ENCODE peak calls at places on chromosome 14, in four cellular contexts. J is prostate gland; P is stimulated activated CD8-positive, alpha-beta memory T cell treated with anti-CD3 and anti-CD28 coated beads, Interleukin-2, amount 100 ng/mL, for 1 hour; I is islet precursor cell. A is an unnamed sample.

GRCh38 chr14:62081012-62081612 is 318.9 kb downstream of the SNAPC1 start:
- DNase-seq in J (no peak), P (no peak), I (no peak), A (no peak)

GRCh38 chr14:59771577-59771976 is 99.0 kb downstream of the RTN1 start:
- DNase-seq in J (no peak), P (no peak), I (no peak), A (peak; percentile 72)

GRCh38 chr14:50813544-50813863 is 17.5 kb downstream of the NIN start:
- DNase-seq in J (no peak), P (no peak), I (no peak), A (no peak)

GRCh38 chr14:90674716-90675115 is 141.5 kb downstream of the TTC7B start:
- DNase-seq in J (no peak), P (no peak), I (no peak), A (no peak)

GRCh38 chr14:79516009-79516408 is 695.3 kb downstream of the DIO2 start:
- DNase-seq in J (no peak), P (no peak), I (peak; percentile 60), A (no peak)

GRCh38 chr14:34685819-34686428 is 28.5 kb downstream of the CFL2 start:
- DNase-seq in J (no peak), P (no peak), I (no peak), A (no peak)

GRCh38 chr14:53979747-53980642 is 23.4 kb upstream of the BMP4 start:
- DNase-seq in J (no peak), P (no peak), I (peak; percentile 91), A (peak; percentile 77)

GRCh38 chr14:53956427-53957201 is at the start of gene BMP4:
- DNase-seq in J (peak; percentile 70), P (no peak), I (peak; percentile 95), A (peak; percentile 71)

GRCh38 chr14:54902143-54902520 is 494 bp downstream of the GCH1 start:
- DNase-seq in J (peak; percentile 48), P (peak; percentile 65), I (peak; percentile 86), A (peak; percentile 21)

GRCh38 chr14:80456200-80456599 is 244.9 kb upstream of the DIO2 start:
- DNase-seq in J (no peak), P (no peak), I (no peak), A (peak; percentile 56)

GRCh38 chr14:77124345-77125274 is 17.0 kb downstream of the ZDHHC22 start:
- DNase-seq in J (peak; percentile 37), P (peak; percentile 18), I (peak; percentile 72), A (peak; percentile 30)

GRCh38 chr14:34733245-34733644 is 18.9 kb upstream of the CFL2 start:
- DNase-seq in J (no peak), P (no peak), I (no peak), A (peak; percentile 23)

GRCh38 chr14:75980856-75981255 is 939 bp downstream of the TGFB3 start:
- DNase-seq in J (peak; percentile 49), P (no peak), I (peak; percentile 67), A (no peak)